ENCODE peak calls at places on chromosomes 11 and 22, in five cellular contexts. V is Calu3, H is left cardiac atrium, W is HT-29, G is H9. Y is an unnamed sample.

GRCh38 chr11:115241899-115242298 is 262.3 kb downstream of the CADM1 start:
- DNase-seq in V (no peak), H (no peak), W (no peak), G (no peak), Y (no peak)

GRCh38 chr11:77127969-77128691 is at the start of gene MYO7A:
- DNase-seq in V (peak), H (peak), W (no peak), G (peak), Y (no peak)

GRCh38 chr11:75577198-75577597 is 15.1 kb downstream of the SERPINH1 start:
- DNase-seq in V (peak), H (peak), W (peak), G (peak), Y (no peak)

GRCh38 chr11:128653828-128654231 is 40.0 kb upstream of the FLI1 start:
- DNase-seq in V (peak), H (peak), W (peak), G (peak), Y (no peak)

GRCh38 chr22:45976351-45977002 is 485 bp downstream of the WNT7B start:
- DNase-seq in V (peak), H (no peak), W (peak), G (no peak), Y (no peak)

GRCh38 chr22:37802310-37803194 is 5.2 kb upstream of the GCAT start:
- DNase-seq in V (peak), H (peak), W (no peak), G (peak), Y (no peak)

GRCh38 chr11:111819161-111820058 is 52.0 kb downstream of the ALG9 start:
- DNase-seq in V (no peak), H (peak), W (no peak), G (no peak), Y (no peak)

GRCh38 chr11:12599408-12600143 is 74.6 kb upstream of the TEAD1 start:
- DNase-seq in V (peak), H (peak), W (peak), G (peak), Y (peak)

GRCh38 chr11:131356201-131356600 is 14.2 kb upstream of the NTM start:
- DNase-seq in V (no peak), H (no peak), W (no peak), G (no peak), Y (no peak)

GRCh38 chr11:33881651-33882279 is 10.1 kb downstream of the LMO2 start:
- DNase-seq in V (no peak), H (no peak), W (no peak), G (no peak), Y (no peak)

GRCh38 chr11:125990244-125990643 is 44.4 kb downstream of the VSIG10L2 start:
- DNase-seq in V (no peak), H (peak), W (no peak), G (no peak), Y (no peak)

GRCh38 chr22:40345271-40345670 is 1.0 kb upstream of the ADSL start:
- DNase-seq in V (peak), H (no peak), W (no peak), G (no peak), Y (peak)

GRCh38 chr11:35491231-35491871 is 34.1 kb downstream of the PAMR1 start:
- DNase-seq in V (no peak), H (no peak), W (no peak), G (no peak), Y (no peak)

Y was measured in LoVo.